ENCODE peak calls at places on chromosomes 13 and 19, in six cellular contexts. N, C, R, G, T and Q are unnamed samples.

GRCh38 chr13:33279898-33280549 is 5.5 kb downstream of the STARD13 start:
- DNase-seq in R (no peak), C (no peak), G (no peak), T (peak), N (no peak), Q (no peak)

GRCh38 chr13:38686635-38687245 is at the start of gene FREM2:
- DNase-seq in T (no peak), G (peak), R (no peak), C (no peak), N (no peak), Q (no peak)

GRCh38 chr13:28493740-28494536 is 990 bp downstream of the FLT1 start:
- DNase-seq in R (peak), N (peak), G (no peak), C (no peak), T (no peak), Q (no peak)

GRCh38 chr19:29381353-29382203 is 144.2 kb upstream of the VSTM2B start:
- DNase-seq in G (no peak), T (no peak), N (no peak), C (no peak), R (no peak), Q (no peak)

GRCh38 chr13:75359266-75359665 is 122.7 kb downstream of the TBC1D4 start:
- DNase-seq in T (peak), G (no peak), C (no peak), R (no peak), N (no peak), Q (no peak)

GRCh38 chr13:25478186-25478585 is 106.4 kb downstream of the ATP8A2 start:
- DNase-seq in T (no peak), C (no peak), G (no peak), N (no peak), R (no peak), Q (no peak)

GRCh38 chr13:30730526-30730925 is 4.8 kb upstream of the ALOX5AP start:
- DNase-seq in T (no peak), C (no peak), N (no peak), R (no peak), G (no peak), Q (no peak)

GRCh38 chr19:2500157-2500556 is 24.2 kb downstream of the GADD45B start:
- DNase-seq in C (no peak), N (no peak), R (no peak), T (no peak), G (no peak), Q (no peak)

GRCh38 chr19:1073063-1073955 is 6.3 kb downstream of the ARHGAP45 start:
- DNase-seq in R (no peak), N (no peak), T (no peak), G (no peak), C (no peak), Q (no peak)

GRCh38 chr19:29546583-29547190 is 20.9 kb downstream of the VSTM2B start:
- DNase-seq in R (no peak), N (no peak), G (no peak), C (no peak), T (no peak), Q (no peak)

GRCh38 chr13:78139765-78140164 is 221.1 kb upstream of the EDNRB start:
- DNase-seq in R (no peak), G (no peak), C (no peak), T (no peak), N (no peak), Q (no peak)

GRCh38 chr19:13849991-13850909 is 26.7 kb upstream of the NANOS3 start:
- DNase-seq in C (peak), G (peak), N (no peak), T (peak), R (peak), Q (peak)

GRCh38 chr13:23883255-23883654 is 5.9 kb downstream of the MIPEP start:
- DNase-seq in G (no peak), T (no peak), R (no peak), C (no peak), N (no peak), Q (no peak)

GRCh38 chr13:99028890-99029289 is 51.0 kb upstream of the DOCK9 start:
- DNase-seq in C (no peak), R (no peak), N (peak), G (no peak), T (no peak), Q (peak)

GRCh38 chr13:113770441-113770840 is 11.4 kb downstream of the TMEM255B start:
- DNase-seq in R (no peak), G (no peak), C (no peak), N (no peak), T (no peak), Q (no peak)

GRCh38 chr13:109787135-109787954 is 962 bp upstream of the IRS2 start:
- DNase-seq in R (peak), G (peak), C (no peak), T (peak), N (peak), Q (no peak)

GRCh38 chr13:79631260-79631659 is 150.3 kb downstream of the NDFIP2 start:
- DNase-seq in G (no peak), R (no peak), T (peak), N (no peak), C (no peak), Q (no peak)

GRCh38 chr13:57633141-57633949 is 1.8 kb downstream of the PCDH17 start:
- DNase-seq in C (peak), G (peak), N (no peak), T (no peak), R (peak), Q (no peak)

GRCh38 chr19:55086730-55087541 is 11.3 kb downstream of the EPS8L1 start:
- DNase-seq in N (no peak), T (peak), G (peak), C (peak), R (peak), Q (peak)

GRCh38 chr19:30696514-30696913 is 324.3 kb downstream of the ZNF536 start:
- DNase-seq in C (no peak), N (no peak), G (no peak), T (no peak), R (no peak), Q (peak)

GRCh38 chr19:33284146-33284643 is 18.1 kb downstream of the CEBPA start:
- DNase-seq in C (peak), R (no peak), N (no peak), T (no peak), G (no peak), Q (no peak)

GRCh38 chr19:1315470-1316166 is 29.9 kb downstream of the EFNA2 start:
- DNase-seq in N (peak), R (peak), T (peak), G (peak), C (no peak), Q (peak)

GRCh38 chr13:46656786-46657185 is 103.8 kb downstream of the LRCH1 start:
- DNase-seq in G (no peak), C (no peak), N (no peak), T (no peak), R (no peak), Q (peak)

GRCh38 chr19:18010149-18010548 is 2.2 kb downstream of the ARRDC2 start:
- DNase-seq in C (no peak), R (no peak), T (no peak), G (no peak), N (no peak), Q (no peak)
- H3K4me3 ChIP-seq in C (no peak), R (no peak), T (no peak), G (no peak), N (no peak), Q (no peak)

GRCh38 chr19:8366121-8366581 is 2.2 kb downstream of the ANGPTL4 start:
- DNase-seq in C (no peak), N (no peak), G (no peak), R (no peak), T (no peak), Q (no peak)
- H3K4me3 ChIP-seq in C (no peak), N (no peak), G (no peak), R (no peak), T (no peak), Q (no peak)

GRCh38 chr19:17246681-17247425 is 1.1 kb upstream of the NR2F6 start:
- DNase-seq in C (no peak), T (peak), R (peak), N (no peak), G (peak), Q (no peak)
- H3K4me3 ChIP-seq in C (no peak), T (peak), R (peak), N (peak), G (peak), Q (peak)

GRCh38 chr19:44653343-44653742 is 9.6 kb downstream of the PVR start:
- DNase-seq in T (no peak), N (no peak), C (no peak), R (no peak), G (no peak), Q (no peak)

GRCh38 chr19:44658069-44658727 is 13.1 kb upstream of the CEACAM19 start:
- DNase-seq in C (no peak), N (no peak), G (no peak), R (no peak), T (no peak), Q (no peak)

GRCh38 chr19:44649578-44650145 is 6.0 kb downstream of the PVR start:
- DNase-seq in G (no peak), N (no peak), T (no peak), R (peak), C (no peak), Q (no peak)

GRCh38 chr19:44657211-44657921 is 13.7 kb downstream of the PVR start:
- DNase-seq in C (peak), G (peak), R (peak), T (peak), N (peak), Q (peak)

GRCh38 chr19:44653977-44654784 is 10.5 kb downstream of the PVR start:
- DNase-seq in G (peak), C (peak), R (peak), N (peak), T (peak), Q (peak)
- H3K4me3 ChIP-seq in G (no peak), C (no peak), R (no peak), N (no peak), T (no peak), Q (no peak)

GRCh38 chr19:16088351-16088984 is 12.2 kb downstream of the TPM4 start:
- DNase-seq in T (no peak), G (no peak), C (no peak), N (no peak), R (no peak), Q (no peak)

GRCh38 chr19:16084067-16084685 is 7.9 kb downstream of the TPM4 start:
- DNase-seq in R (no peak), N (no peak), T (no peak), G (no peak), C (no peak), Q (no peak)

GRCh38 chr19:16088985-16089846 is 12.9 kb downstream of the TPM4 start:
- DNase-seq in G (no peak), R (no peak), T (no peak), C (no peak), N (no peak), Q (no peak)

GRCh38 chr19:16087940-16088339 is 11.6 kb downstream of the TPM4 start:
- DNase-seq in C (no peak), G (no peak), T (no peak), R (no peak), N (no peak), Q (no peak)

GRCh38 chr19:16085115-16085514 is 8.8 kb downstream of the TPM4 start:
- DNase-seq in G (no peak), N (no peak), R (no peak), T (peak), C (no peak), Q (no peak)
- H3K4me3 ChIP-seq in G (no peak), N (no peak), R (no peak), T (no peak), C (no peak), Q (no peak)